ENCODE peak calls at places on chromosomes 16 and 17, in seven cellular contexts. One of them, this sample, is unnamed.

GRCh38 chr16:27084296-27085065 is 17.8 kb downstream of the C16orf82 start:
- DNase-seq in neural progenitor cell: no peak
- DNase-seq in neuronal stem cell: no peak
- DNase-seq in HuH-7.5: no peak
- DNase-seq in cardiac muscle cell: no peak
- DNase-seq in chondrocyte: no peak
- DNase-seq in stimulated activated CD8-positive, alpha-beta memory T cell treated with anti-CD3 and anti-CD28 coated beads, Interleukin-4, amount 100 ng/mL, for 48 hours: no peak
- DNase-seq in this sample: no peak

GRCh38 chr16:21023509-21024202 is 123.1 kb downstream of the LYRM1 start:
- DNase-seq in neural progenitor cell: no peak
- DNase-seq in neuronal stem cell: no peak
- DNase-seq in HuH-7.5: no peak
- DNase-seq in cardiac muscle cell: peak
- DNase-seq in chondrocyte: no peak
- DNase-seq in stimulated activated CD8-positive, alpha-beta memory T cell treated with anti-CD3 and anti-CD28 coated beads, Interleukin-4, amount 100 ng/mL, for 48 hours: no peak
- DNase-seq in this sample: no peak

GRCh38 chr17:40103082-40103741 is 2.8 kb upstream of the NR1D1 start:
- DNase-seq in neural progenitor cell: no peak
- DNase-seq in neuronal stem cell: no peak
- DNase-seq in HuH-7.5: no peak
- DNase-seq in cardiac muscle cell: no peak
- DNase-seq in chondrocyte: no peak
- DNase-seq in stimulated activated CD8-positive, alpha-beta memory T cell treated with anti-CD3 and anti-CD28 coated beads, Interleukin-4, amount 100 ng/mL, for 48 hours: no peak
- DNase-seq in this sample: no peak

GRCh38 chr17:14198013-14198412 is 38.6 kb downstream of the CDRT15 start:
- DNase-seq in neural progenitor cell: peak
- DNase-seq in neuronal stem cell: no peak
- DNase-seq in HuH-7.5: no peak
- DNase-seq in cardiac muscle cell: no peak
- DNase-seq in chondrocyte: no peak
- DNase-seq in stimulated activated CD8-positive, alpha-beta memory T cell treated with anti-CD3 and anti-CD28 coated beads, Interleukin-4, amount 100 ng/mL, for 48 hours: no peak
- DNase-seq in this sample: no peak

GRCh38 chr17:78374631-78375274 is 3.7 kb upstream of the PGS1 start:
- DNase-seq in neural progenitor cell: peak
- DNase-seq in neuronal stem cell: peak
- DNase-seq in HuH-7.5: no peak
- DNase-seq in cardiac muscle cell: peak
- DNase-seq in chondrocyte: no peak
- DNase-seq in stimulated activated CD8-positive, alpha-beta memory T cell treated with anti-CD3 and anti-CD28 coated beads, Interleukin-4, amount 100 ng/mL, for 48 hours: no peak
- DNase-seq in this sample: peak

GRCh38 chr16:53775821-53776431 is 72.0 kb downstream of the FTO start:
- DNase-seq in neural progenitor cell: peak
- DNase-seq in neuronal stem cell: no peak
- DNase-seq in HuH-7.5: no peak
- DNase-seq in cardiac muscle cell: peak
- DNase-seq in chondrocyte: no peak
- DNase-seq in stimulated activated CD8-positive, alpha-beta memory T cell treated with anti-CD3 and anti-CD28 coated beads, Interleukin-4, amount 100 ng/mL, for 48 hours: no peak
- DNase-seq in this sample: no peak

GRCh38 chr17:80742581-80743180 is 198.0 kb downstream of the RPTOR start:
- DNase-seq in neural progenitor cell: no peak
- DNase-seq in neuronal stem cell: no peak
- DNase-seq in HuH-7.5: no peak
- DNase-seq in cardiac muscle cell: no peak
- DNase-seq in chondrocyte: no peak
- DNase-seq in stimulated activated CD8-positive, alpha-beta memory T cell treated with anti-CD3 and anti-CD28 coated beads, Interleukin-4, amount 100 ng/mL, for 48 hours: no peak
- DNase-seq in this sample: no peak

GRCh38 chr17:43772877-43773648 is 5.7 kb downstream of the DUSP3 start:
- DNase-seq in neural progenitor cell: no peak
- DNase-seq in neuronal stem cell: no peak
- DNase-seq in HuH-7.5: no peak
- DNase-seq in cardiac muscle cell: peak
- DNase-seq in chondrocyte: no peak
- DNase-seq in stimulated activated CD8-positive, alpha-beta memory T cell treated with anti-CD3 and anti-CD28 coated beads, Interleukin-4, amount 100 ng/mL, for 48 hours: no peak
- DNase-seq in this sample: no peak

GRCh38 chr17:50511058-50511457 is 2.8 kb downstream of the MYCBPAP start:
- DNase-seq in neural progenitor cell: no peak
- DNase-seq in neuronal stem cell: no peak
- DNase-seq in HuH-7.5: no peak
- DNase-seq in cardiac muscle cell: peak
- DNase-seq in chondrocyte: no peak
- DNase-seq in stimulated activated CD8-positive, alpha-beta memory T cell treated with anti-CD3 and anti-CD28 coated beads, Interleukin-4, amount 100 ng/mL, for 48 hours: peak
- DNase-seq in this sample: no peak